ENCODE peak calls at places on chromosomes 1 and 21, in six cellular contexts. One of them, this sample, is unnamed.

GRCh38 chr1:23799570-23800395 is 771 bp downstream of the GALE start:
- DNase-seq in stimulated activated naive B cell treated with anti-CD40 and anti-IgM and Interleukin-4, amounts not matched to agents 10 μg/mL and 1 μg/mL and 100 μg/mL, for 72 hours: no peak
- DNase-seq in G401: no peak
- DNase-seq in AG09319: no peak
- DNase-seq in heart left ventricle: peak
- DNase-seq in fibroblast of pulmonary artery: peak
- DNase-seq in this sample: no peak

GRCh38 chr1:1440941-1441888 is 5.7 kb downstream of the VWA1 start:
- DNase-seq in stimulated activated naive B cell treated with anti-CD40 and anti-IgM and Interleukin-4, amounts not matched to agents 10 μg/mL and 1 μg/mL and 100 μg/mL, for 72 hours: no peak
- DNase-seq in G401: no peak
- DNase-seq in AG09319: no peak
- DNase-seq in heart left ventricle: no peak
- DNase-seq in fibroblast of pulmonary artery: peak
- DNase-seq in this sample: no peak

GRCh38 chr1:48979940-48980339 is 203.2 kb upstream of the BEND5 start:
- DNase-seq in stimulated activated naive B cell treated with anti-CD40 and anti-IgM and Interleukin-4, amounts not matched to agents 10 μg/mL and 1 μg/mL and 100 μg/mL, for 72 hours: no peak
- DNase-seq in G401: no peak
- DNase-seq in AG09319: no peak
- DNase-seq in heart left ventricle: no peak
- DNase-seq in fibroblast of pulmonary artery: no peak
- DNase-seq in this sample: no peak

GRCh38 chr1:17116643-17117042 is 2.6 kb downstream of the PADI2 start:
- DNase-seq in stimulated activated naive B cell treated with anti-CD40 and anti-IgM and Interleukin-4, amounts not matched to agents 10 μg/mL and 1 μg/mL and 100 μg/mL, for 72 hours: no peak
- DNase-seq in G401: no peak
- DNase-seq in AG09319: no peak
- DNase-seq in heart left ventricle: no peak
- DNase-seq in fibroblast of pulmonary artery: no peak
- DNase-seq in this sample: no peak

GRCh38 chr1:235134171-235134570 is 5.5 kb upstream of the TOMM20 start:
- DNase-seq in stimulated activated naive B cell treated with anti-CD40 and anti-IgM and Interleukin-4, amounts not matched to agents 10 μg/mL and 1 μg/mL and 100 μg/mL, for 72 hours: no peak
- DNase-seq in G401: no peak
- DNase-seq in AG09319: no peak
- DNase-seq in heart left ventricle: no peak
- DNase-seq in fibroblast of pulmonary artery: no peak
- DNase-seq in this sample: no peak

GRCh38 chr1:203034422-203035110 is 8.3 kb downstream of the PPFIA4 start:
- DNase-seq in stimulated activated naive B cell treated with anti-CD40 and anti-IgM and Interleukin-4, amounts not matched to agents 10 μg/mL and 1 μg/mL and 100 μg/mL, for 72 hours: no peak
- DNase-seq in G401: peak
- DNase-seq in AG09319: no peak
- DNase-seq in heart left ventricle: no peak
- DNase-seq in fibroblast of pulmonary artery: no peak
- DNase-seq in this sample: no peak

GRCh38 chr1:54545916-54546635 is 2.0 kb upstream of the ACOT11 start:
- DNase-seq in stimulated activated naive B cell treated with anti-CD40 and anti-IgM and Interleukin-4, amounts not matched to agents 10 μg/mL and 1 μg/mL and 100 μg/mL, for 72 hours: no peak
- DNase-seq in G401: no peak
- DNase-seq in AG09319: no peak
- DNase-seq in heart left ventricle: no peak
- DNase-seq in fibroblast of pulmonary artery: no peak
- DNase-seq in this sample: no peak

GRCh38 chr1:44605904-44606615 is 68.2 kb downstream of the TMEM53 start:
- DNase-seq in stimulated activated naive B cell treated with anti-CD40 and anti-IgM and Interleukin-4, amounts not matched to agents 10 μg/mL and 1 μg/mL and 100 μg/mL, for 72 hours: no peak
- DNase-seq in G401: no peak
- DNase-seq in AG09319: no peak
- DNase-seq in heart left ventricle: no peak
- DNase-seq in fibroblast of pulmonary artery: no peak
- DNase-seq in this sample: no peak

GRCh38 chr1:32071758-32072621 is 749 bp upstream of the TMEM39B start:
- DNase-seq in stimulated activated naive B cell treated with anti-CD40 and anti-IgM and Interleukin-4, amounts not matched to agents 10 μg/mL and 1 μg/mL and 100 μg/mL, for 72 hours: no peak
- DNase-seq in G401: peak
- DNase-seq in AG09319: no peak
- DNase-seq in heart left ventricle: no peak
- DNase-seq in fibroblast of pulmonary artery: peak
- DNase-seq in this sample: no peak

GRCh38 chr1:202216691-202217090 is 23.1 kb downstream of the LGR6 start:
- DNase-seq in stimulated activated naive B cell treated with anti-CD40 and anti-IgM and Interleukin-4, amounts not matched to agents 10 μg/mL and 1 μg/mL and 100 μg/mL, for 72 hours: no peak
- DNase-seq in G401: peak
- DNase-seq in AG09319: no peak
- DNase-seq in heart left ventricle: no peak
- DNase-seq in fibroblast of pulmonary artery: no peak
- DNase-seq in this sample: no peak

GRCh38 chr1:201217851-201218250 is 27.2 kb downstream of the IGFN1 start:
- DNase-seq in stimulated activated naive B cell treated with anti-CD40 and anti-IgM and Interleukin-4, amounts not matched to agents 10 μg/mL and 1 μg/mL and 100 μg/mL, for 72 hours: no peak
- DNase-seq in G401: no peak
- DNase-seq in AG09319: no peak
- DNase-seq in heart left ventricle: no peak
- DNase-seq in fibroblast of pulmonary artery: no peak
- DNase-seq in this sample: no peak

GRCh38 chr21:40841524-40842196 is 5.3 kb downstream of the DSCAM start:
- DNase-seq in stimulated activated naive B cell treated with anti-CD40 and anti-IgM and Interleukin-4, amounts not matched to agents 10 μg/mL and 1 μg/mL and 100 μg/mL, for 72 hours: no peak
- DNase-seq in G401: peak
- DNase-seq in AG09319: no peak
- DNase-seq in heart left ventricle: peak
- DNase-seq in fibroblast of pulmonary artery: no peak
- DNase-seq in this sample: no peak

GRCh38 chr1:186735463-186735862 is 55.2 kb upstream of the PTGS2 start:
- DNase-seq in stimulated activated naive B cell treated with anti-CD40 and anti-IgM and Interleukin-4, amounts not matched to agents 10 μg/mL and 1 μg/mL and 100 μg/mL, for 72 hours: no peak
- DNase-seq in G401: no peak
- DNase-seq in AG09319: no peak
- DNase-seq in heart left ventricle: no peak
- DNase-seq in fibroblast of pulmonary artery: no peak
- DNase-seq in this sample: no peak

GRCh38 chr1:43444151-43444826 is 9.4 kb downstream of the HYI start:
- DNase-seq in stimulated activated naive B cell treated with anti-CD40 and anti-IgM and Interleukin-4, amounts not matched to agents 10 μg/mL and 1 μg/mL and 100 μg/mL, for 72 hours: no peak
- DNase-seq in G401: no peak
- DNase-seq in AG09319: no peak
- DNase-seq in heart left ventricle: no peak
- DNase-seq in fibroblast of pulmonary artery: no peak
- DNase-seq in this sample: no peak

GRCh38 chr1:101150676-101151075 is 86.1 kb upstream of the S1PR1 start:
- DNase-seq in stimulated activated naive B cell treated with anti-CD40 and anti-IgM and Interleukin-4, amounts not matched to agents 10 μg/mL and 1 μg/mL and 100 μg/mL, for 72 hours: no peak
- DNase-seq in G401: no peak
- DNase-seq in AG09319: no peak
- DNase-seq in heart left ventricle: no peak
- DNase-seq in fibroblast of pulmonary artery: peak
- DNase-seq in this sample: no peak

GRCh38 chr1:43885311-43885801 is 48.2 kb upstream of the ARTN start:
- DNase-seq in stimulated activated naive B cell treated with anti-CD40 and anti-IgM and Interleukin-4, amounts not matched to agents 10 μg/mL and 1 μg/mL and 100 μg/mL, for 72 hours: no peak
- DNase-seq in G401: no peak
- DNase-seq in AG09319: no peak
- DNase-seq in heart left ventricle: no peak
- DNase-seq in fibroblast of pulmonary artery: no peak
- DNase-seq in this sample: no peak

GRCh38 chr1:113769599-113769970 is 10.3 kb upstream of the PHTF1 start:
- DNase-seq in stimulated activated naive B cell treated with anti-CD40 and anti-IgM and Interleukin-4, amounts not matched to agents 10 μg/mL and 1 μg/mL and 100 μg/mL, for 72 hours: no peak
- DNase-seq in G401: peak
- DNase-seq in AG09319: no peak
- DNase-seq in heart left ventricle: no peak
- DNase-seq in fibroblast of pulmonary artery: no peak
- DNase-seq in this sample: no peak

GRCh38 chr1:168065511-168065910 is 71.2 kb downstream of the GPR161 start:
- DNase-seq in stimulated activated naive B cell treated with anti-CD40 and anti-IgM and Interleukin-4, amounts not matched to agents 10 μg/mL and 1 μg/mL and 100 μg/mL, for 72 hours: no peak
- DNase-seq in G401: no peak
- DNase-seq in AG09319: no peak
- DNase-seq in heart left ventricle: no peak
- DNase-seq in fibroblast of pulmonary artery: no peak
- DNase-seq in this sample: no peak

GRCh38 chr1:200453544-200453905 is 43.7 kb upstream of the ZNF281 start:
- DNase-seq in stimulated activated naive B cell treated with anti-CD40 and anti-IgM and Interleukin-4, amounts not matched to agents 10 μg/mL and 1 μg/mL and 100 μg/mL, for 72 hours: no peak
- DNase-seq in G401: no peak
- DNase-seq in AG09319: peak
- DNase-seq in heart left ventricle: no peak
- DNase-seq in fibroblast of pulmonary artery: peak
- DNase-seq in this sample: no peak

GRCh38 chr1:230176871-230177411 is 109.9 kb downstream of the GALNT2 start:
- DNase-seq in stimulated activated naive B cell treated with anti-CD40 and anti-IgM and Interleukin-4, amounts not matched to agents 10 μg/mL and 1 μg/mL and 100 μg/mL, for 72 hours: peak
- DNase-seq in G401: peak
- DNase-seq in AG09319: no peak
- DNase-seq in heart left ventricle: peak
- DNase-seq in fibroblast of pulmonary artery: peak
- DNase-seq in this sample: no peak

GRCh38 chr1:246677842-246678241 is 46.4 kb upstream of the SCCPDH start:
- DNase-seq in stimulated activated naive B cell treated with anti-CD40 and anti-IgM and Interleukin-4, amounts not matched to agents 10 μg/mL and 1 μg/mL and 100 μg/mL, for 72 hours: no peak
- DNase-seq in G401: no peak
- DNase-seq in AG09319: no peak
- DNase-seq in heart left ventricle: no peak
- DNase-seq in fibroblast of pulmonary artery: no peak
- DNase-seq in this sample: no peak

GRCh38 chr1:223249854-223250631 is 107.0 kb upstream of the TLR5 start:
- DNase-seq in stimulated activated naive B cell treated with anti-CD40 and anti-IgM and Interleukin-4, amounts not matched to agents 10 μg/mL and 1 μg/mL and 100 μg/mL, for 72 hours: no peak
- DNase-seq in G401: no peak
- DNase-seq in AG09319: no peak
- DNase-seq in heart left ventricle: no peak
- DNase-seq in fibroblast of pulmonary artery: no peak
- DNase-seq in this sample: no peak

GRCh38 chr1:60173729-60174128 is 100.2 kb upstream of the C1orf87 start:
- DNase-seq in stimulated activated naive B cell treated with anti-CD40 and anti-IgM and Interleukin-4, amounts not matched to agents 10 μg/mL and 1 μg/mL and 100 μg/mL, for 72 hours: no peak
- DNase-seq in G401: no peak
- DNase-seq in AG09319: no peak
- DNase-seq in heart left ventricle: no peak
- DNase-seq in fibroblast of pulmonary artery: no peak
- DNase-seq in this sample: no peak

GRCh38 chr21:42263591-42264131 is 44.7 kb downstream of the ABCG1 start:
- DNase-seq in stimulated activated naive B cell treated with anti-CD40 and anti-IgM and Interleukin-4, amounts not matched to agents 10 μg/mL and 1 μg/mL and 100 μg/mL, for 72 hours: no peak
- DNase-seq in G401: no peak
- DNase-seq in AG09319: no peak
- DNase-seq in heart left ventricle: peak
- DNase-seq in fibroblast of pulmonary artery: peak
- DNase-seq in this sample: no peak

GRCh38 chr1:21524686-21525339 is 15.6 kb downstream of the ALPL start:
- DNase-seq in stimulated activated naive B cell treated with anti-CD40 and anti-IgM and Interleukin-4, amounts not matched to agents 10 μg/mL and 1 μg/mL and 100 μg/mL, for 72 hours: no peak
- DNase-seq in G401: peak
- DNase-seq in AG09319: no peak
- DNase-seq in heart left ventricle: peak
- DNase-seq in fibroblast of pulmonary artery: no peak
- DNase-seq in this sample: no peak

GRCh38 chr1:225426395-225427248 is 1.2 kb downstream of the LBR start:
- DNase-seq in stimulated activated naive B cell treated with anti-CD40 and anti-IgM and Interleukin-4, amounts not matched to agents 10 μg/mL and 1 μg/mL and 100 μg/mL, for 72 hours: no peak
- DNase-seq in G401: peak
- DNase-seq in AG09319: no peak
- DNase-seq in heart left ventricle: no peak
- DNase-seq in fibroblast of pulmonary artery: peak
- DNase-seq in this sample: no peak

GRCh38 chr1:92934395-92935378 is 26.6 kb downstream of the DIPK1A start:
- DNase-seq in stimulated activated naive B cell treated with anti-CD40 and anti-IgM and Interleukin-4, amounts not matched to agents 10 μg/mL and 1 μg/mL and 100 μg/mL, for 72 hours: no peak
- DNase-seq in G401: peak
- DNase-seq in AG09319: peak
- DNase-seq in heart left ventricle: peak
- DNase-seq in fibroblast of pulmonary artery: peak
- DNase-seq in this sample: no peak

GRCh38 chr1:72241397-72241796 is 40.9 kb downstream of the NEGR1 start:
- DNase-seq in stimulated activated naive B cell treated with anti-CD40 and anti-IgM and Interleukin-4, amounts not matched to agents 10 μg/mL and 1 μg/mL and 100 μg/mL, for 72 hours: no peak
- DNase-seq in G401: no peak
- DNase-seq in AG09319: no peak
- DNase-seq in heart left ventricle: no peak
- DNase-seq in fibroblast of pulmonary artery: peak
- DNase-seq in this sample: no peak

GRCh38 chr1:6743189-6744101 is 41.8 kb upstream of the CAMTA1 start:
- DNase-seq in stimulated activated naive B cell treated with anti-CD40 and anti-IgM and Interleukin-4, amounts not matched to agents 10 μg/mL and 1 μg/mL and 100 μg/mL, for 72 hours: peak
- DNase-seq in G401: peak
- DNase-seq in AG09319: peak
- DNase-seq in heart left ventricle: peak
- DNase-seq in fibroblast of pulmonary artery: peak
- DNase-seq in this sample: peak

GRCh38 chr1:41810446-41810845 is 108.3 kb downstream of the HIVEP3 start:
- DNase-seq in stimulated activated naive B cell treated with anti-CD40 and anti-IgM and Interleukin-4, amounts not matched to agents 10 μg/mL and 1 μg/mL and 100 μg/mL, for 72 hours: peak
- DNase-seq in G401: no peak
- DNase-seq in AG09319: no peak
- DNase-seq in heart left ventricle: no peak
- DNase-seq in fibroblast of pulmonary artery: peak
- DNase-seq in this sample: no peak

GRCh38 chr1:27391511-27392095 is 819 bp upstream of the GPR3 start:
- DNase-seq in stimulated activated naive B cell treated with anti-CD40 and anti-IgM and Interleukin-4, amounts not matched to agents 10 μg/mL and 1 μg/mL and 100 μg/mL, for 72 hours: no peak
- DNase-seq in G401: peak
- DNase-seq in AG09319: no peak
- DNase-seq in heart left ventricle: peak
- DNase-seq in fibroblast of pulmonary artery: peak
- DNase-seq in this sample: no peak

GRCh38 chr1:54577612-54578011 is 29.6 kb downstream of the ACOT11 start:
- DNase-seq in stimulated activated naive B cell treated with anti-CD40 and anti-IgM and Interleukin-4, amounts not matched to agents 10 μg/mL and 1 μg/mL and 100 μg/mL, for 72 hours: no peak
- DNase-seq in G401: peak
- DNase-seq in AG09319: no peak
- DNase-seq in heart left ventricle: peak
- DNase-seq in fibroblast of pulmonary artery: peak
- DNase-seq in this sample: no peak

GRCh38 chr1:241531195-241532172 is 694 bp upstream of the KMO start:
- DNase-seq in stimulated activated naive B cell treated with anti-CD40 and anti-IgM and Interleukin-4, amounts not matched to agents 10 μg/mL and 1 μg/mL and 100 μg/mL, for 72 hours: no peak
- DNase-seq in G401: peak
- DNase-seq in AG09319: peak
- DNase-seq in heart left ventricle: no peak
- DNase-seq in fibroblast of pulmonary artery: peak
- DNase-seq in this sample: peak

GRCh38 chr21:46155514-46156377 is at the start of gene FTCD:
- DNase-seq in stimulated activated naive B cell treated with anti-CD40 and anti-IgM and Interleukin-4, amounts not matched to agents 10 μg/mL and 1 μg/mL and 100 μg/mL, for 72 hours: no peak
- DNase-seq in G401: no peak
- DNase-seq in AG09319: no peak
- DNase-seq in heart left ventricle: peak
- DNase-seq in fibroblast of pulmonary artery: no peak
- DNase-seq in this sample: no peak

GRCh38 chr1:60171793-60172192 is 98.2 kb upstream of the C1orf87 start:
- DNase-seq in stimulated activated naive B cell treated with anti-CD40 and anti-IgM and Interleukin-4, amounts not matched to agents 10 μg/mL and 1 μg/mL and 100 μg/mL, for 72 hours: no peak
- DNase-seq in G401: no peak
- DNase-seq in AG09319: peak
- DNase-seq in heart left ventricle: no peak
- DNase-seq in fibroblast of pulmonary artery: peak
- DNase-seq in this sample: no peak

GRCh38 chr1:154944422-154945159 is 8.1 kb upstream of the PMVK start:
- DNase-seq in stimulated activated naive B cell treated with anti-CD40 and anti-IgM and Interleukin-4, amounts not matched to agents 10 μg/mL and 1 μg/mL and 100 μg/mL, for 72 hours: no peak
- DNase-seq in G401: no peak
- DNase-seq in AG09319: no peak
- DNase-seq in heart left ventricle: no peak
- DNase-seq in fibroblast of pulmonary artery: no peak
- DNase-seq in this sample: no peak

GRCh38 chr1:41672173-41672572 is 187.7 kb upstream of the EDN2 start:
- DNase-seq in stimulated activated naive B cell treated with anti-CD40 and anti-IgM and Interleukin-4, amounts not matched to agents 10 μg/mL and 1 μg/mL and 100 μg/mL, for 72 hours: no peak
- DNase-seq in G401: no peak
- DNase-seq in AG09319: no peak
- DNase-seq in heart left ventricle: no peak
- DNase-seq in fibroblast of pulmonary artery: peak
- DNase-seq in this sample: no peak

GRCh38 chr1:58555393-58555792 is 8.9 kb upstream of the OMA1 start:
- DNase-seq in stimulated activated naive B cell treated with anti-CD40 and anti-IgM and Interleukin-4, amounts not matched to agents 10 μg/mL and 1 μg/mL and 100 μg/mL, for 72 hours: no peak
- DNase-seq in G401: no peak
- DNase-seq in AG09319: no peak
- DNase-seq in heart left ventricle: no peak
- DNase-seq in fibroblast of pulmonary artery: no peak
- DNase-seq in this sample: no peak

GRCh38 chr1:4778056-4778455 is 123.6 kb downstream of the AJAP1 start:
- DNase-seq in stimulated activated naive B cell treated with anti-CD40 and anti-IgM and Interleukin-4, amounts not matched to agents 10 μg/mL and 1 μg/mL and 100 μg/mL, for 72 hours: no peak
- DNase-seq in G401: peak
- DNase-seq in AG09319: no peak
- DNase-seq in heart left ventricle: no peak
- DNase-seq in fibroblast of pulmonary artery: no peak
- DNase-seq in this sample: no peak